ENCODE peak calls at places on chromosomes 1 and 21, in eight cellular contexts. One of them, this sample, is unnamed.
A peak's percentile ranks its signal among the peaks of the same experiment; 100 is the strongest.

GRCh38 chr1:243493156-243494129 is 237.6 kb downstream of the SDCCAG8 start:
- DNase-seq in heart left ventricle: no peak
- DNase-seq in left ventricle myocardium inferior: no peak
- DNase-seq in right lobe of liver: no peak
- DNase-seq in K562: no peak
- DNase-seq in dorsolateral prefrontal cortex: no peak
- DNase-seq in Caco-2: no peak
- DNase-seq in psoas muscle: peak; percentile 28
- DNase-seq in this sample: no peak

GRCh38 chr1:32336963-32337675 is 1.1 kb upstream of the MARCKSL1 start:
- DNase-seq in heart left ventricle: no peak
- DNase-seq in dorsolateral prefrontal cortex: no peak
- DNase-seq in right lobe of liver: peak; percentile 76
- DNase-seq in K562: peak; percentile 49
- DNase-seq in Caco-2: no peak
- DNase-seq in left ventricle myocardium inferior: peak; percentile 49
- DNase-seq in psoas muscle: peak; percentile 71
- DNase-seq in this sample: no peak

GRCh38 chr1:205518616-205519540 is 14.4 kb downstream of the CDK18 start:
- DNase-seq in right lobe of liver: no peak
- DNase-seq in K562: no peak
- DNase-seq in dorsolateral prefrontal cortex: peak; percentile 87
- DNase-seq in heart left ventricle: no peak
- DNase-seq in left ventricle myocardium inferior: no peak
- DNase-seq in Caco-2: no peak
- DNase-seq in psoas muscle: no peak
- DNase-seq in this sample: no peak

GRCh38 chr1:68229927-68230812 is 2.2 kb downstream of the WLS start:
- DNase-seq in right lobe of liver: no peak
- DNase-seq in K562: no peak
- DNase-seq in dorsolateral prefrontal cortex: no peak
- DNase-seq in Caco-2: no peak
- DNase-seq in heart left ventricle: no peak
- DNase-seq in left ventricle myocardium inferior: no peak
- DNase-seq in psoas muscle: no peak
- DNase-seq in this sample: no peak

GRCh38 chr1:162678439-162678838 is 46.2 kb downstream of the DDR2 start:
- DNase-seq in heart left ventricle: no peak
- DNase-seq in right lobe of liver: no peak
- DNase-seq in left ventricle myocardium inferior: no peak
- DNase-seq in dorsolateral prefrontal cortex: no peak
- DNase-seq in Caco-2: no peak
- DNase-seq in psoas muscle: no peak
- DNase-seq in K562: no peak
- DNase-seq in this sample: peak; percentile 41

GRCh38 chr1:232944342-232944741 is 6.1 kb upstream of the NTPCR start:
- DNase-seq in K562: no peak
- DNase-seq in Caco-2: no peak
- DNase-seq in heart left ventricle: no peak
- DNase-seq in right lobe of liver: no peak
- DNase-seq in dorsolateral prefrontal cortex: no peak
- DNase-seq in left ventricle myocardium inferior: no peak
- DNase-seq in psoas muscle: no peak
- DNase-seq in this sample: no peak

GRCh38 chr1:200890818-200891773 is 3.6 kb upstream of the INAVA start:
- DNase-seq in heart left ventricle: no peak
- DNase-seq in right lobe of liver: no peak
- DNase-seq in K562: no peak
- DNase-seq in left ventricle myocardium inferior: no peak
- DNase-seq in dorsolateral prefrontal cortex: peak; percentile 27
- DNase-seq in Caco-2: peak; percentile 95
- DNase-seq in psoas muscle: no peak
- DNase-seq in this sample: no peak

GRCh38 chr1:9418851-9419250 is 120.4 kb upstream of the SLC25A33 start:
- DNase-seq in right lobe of liver: no peak
- DNase-seq in psoas muscle: no peak
- DNase-seq in left ventricle myocardium inferior: no peak
- DNase-seq in dorsolateral prefrontal cortex: no peak
- DNase-seq in K562: no peak
- DNase-seq in Caco-2: no peak
- DNase-seq in heart left ventricle: no peak
- DNase-seq in this sample: no peak

GRCh38 chr1:246214708-246215504 is 292.2 kb downstream of the SMYD3 start:
- DNase-seq in left ventricle myocardium inferior: no peak
- DNase-seq in heart left ventricle: no peak
- DNase-seq in psoas muscle: no peak
- DNase-seq in dorsolateral prefrontal cortex: peak; percentile 8
- DNase-seq in Caco-2: no peak
- DNase-seq in K562: peak; percentile 62
- DNase-seq in right lobe of liver: peak; percentile 28
- DNase-seq in this sample: peak; percentile 89

GRCh38 chr1:230074762-230075161 is 7.7 kb downstream of the GALNT2 start:
- DNase-seq in Caco-2: no peak
- DNase-seq in heart left ventricle: no peak
- DNase-seq in psoas muscle: no peak
- DNase-seq in right lobe of liver: no peak
- DNase-seq in left ventricle myocardium inferior: no peak
- DNase-seq in K562: no peak
- DNase-seq in dorsolateral prefrontal cortex: no peak
- DNase-seq in this sample: no peak

GRCh38 chr1:232597721-232598120 is 32.2 kb downstream of the SIPA1L2 start:
- DNase-seq in dorsolateral prefrontal cortex: no peak
- DNase-seq in heart left ventricle: no peak
- DNase-seq in left ventricle myocardium inferior: no peak
- DNase-seq in right lobe of liver: no peak
- DNase-seq in Caco-2: no peak
- DNase-seq in psoas muscle: no peak
- DNase-seq in K562: no peak
- DNase-seq in this sample: no peak

GRCh38 chr1:32239335-32239734 is 7.7 kb upstream of the FAM167B start:
- DNase-seq in left ventricle myocardium inferior: no peak
- DNase-seq in K562: no peak
- DNase-seq in right lobe of liver: no peak
- DNase-seq in psoas muscle: no peak
- DNase-seq in dorsolateral prefrontal cortex: no peak
- DNase-seq in Caco-2: no peak
- DNase-seq in heart left ventricle: no peak
- DNase-seq in this sample: no peak

GRCh38 chr1:5053744-5054143 is 399.3 kb downstream of the AJAP1 start:
- DNase-seq in left ventricle myocardium inferior: no peak
- DNase-seq in heart left ventricle: no peak
- DNase-seq in K562: no peak
- DNase-seq in psoas muscle: no peak
- DNase-seq in dorsolateral prefrontal cortex: no peak
- DNase-seq in right lobe of liver: no peak
- DNase-seq in Caco-2: no peak
- DNase-seq in this sample: no peak

GRCh38 chr21:40333731-40334130 is 466.5 kb downstream of the PCP4 start:
- DNase-seq in psoas muscle: no peak
- DNase-seq in heart left ventricle: no peak
- DNase-seq in dorsolateral prefrontal cortex: no peak
- DNase-seq in left ventricle myocardium inferior: no peak
- DNase-seq in right lobe of liver: no peak
- DNase-seq in K562: no peak
- DNase-seq in Caco-2: no peak
- DNase-seq in this sample: no peak

GRCh38 chr1:184563308-184563707 is 176.5 kb downstream of the C1orf21 start:
- DNase-seq in K562: no peak
- DNase-seq in psoas muscle: no peak
- DNase-seq in left ventricle myocardium inferior: no peak
- DNase-seq in right lobe of liver: no peak
- DNase-seq in Caco-2: no peak
- DNase-seq in heart left ventricle: no peak
- DNase-seq in dorsolateral prefrontal cortex: no peak
- DNase-seq in this sample: no peak

GRCh38 chr1:11516961-11517635 is 38.1 kb downstream of the DISP3 start:
- DNase-seq in Caco-2: no peak
- DNase-seq in dorsolateral prefrontal cortex: no peak
- DNase-seq in K562: no peak
- DNase-seq in right lobe of liver: no peak
- DNase-seq in left ventricle myocardium inferior: no peak
- DNase-seq in heart left ventricle: no peak
- DNase-seq in psoas muscle: no peak
- DNase-seq in this sample: no peak

GRCh38 chr1:935751-936231 is 12.1 kb downstream of the SAMD11 start:
- DNase-seq in psoas muscle: no peak
- DNase-seq in K562: peak; percentile 65
- DNase-seq in left ventricle myocardium inferior: no peak
- DNase-seq in heart left ventricle: no peak
- DNase-seq in Caco-2: no peak
- DNase-seq in dorsolateral prefrontal cortex: no peak
- DNase-seq in right lobe of liver: no peak
- DNase-seq in this sample: no peak

GRCh38 chr21:44286086-44286715 is 525 bp downstream of the AIRE start:
- DNase-seq in dorsolateral prefrontal cortex: no peak
- DNase-seq in psoas muscle: peak; percentile 22
- DNase-seq in K562: no peak
- DNase-seq in left ventricle myocardium inferior: no peak
- DNase-seq in right lobe of liver: peak; percentile 44
- DNase-seq in heart left ventricle: peak; percentile 39
- DNase-seq in Caco-2: no peak
- DNase-seq in this sample: no peak

DNA sequence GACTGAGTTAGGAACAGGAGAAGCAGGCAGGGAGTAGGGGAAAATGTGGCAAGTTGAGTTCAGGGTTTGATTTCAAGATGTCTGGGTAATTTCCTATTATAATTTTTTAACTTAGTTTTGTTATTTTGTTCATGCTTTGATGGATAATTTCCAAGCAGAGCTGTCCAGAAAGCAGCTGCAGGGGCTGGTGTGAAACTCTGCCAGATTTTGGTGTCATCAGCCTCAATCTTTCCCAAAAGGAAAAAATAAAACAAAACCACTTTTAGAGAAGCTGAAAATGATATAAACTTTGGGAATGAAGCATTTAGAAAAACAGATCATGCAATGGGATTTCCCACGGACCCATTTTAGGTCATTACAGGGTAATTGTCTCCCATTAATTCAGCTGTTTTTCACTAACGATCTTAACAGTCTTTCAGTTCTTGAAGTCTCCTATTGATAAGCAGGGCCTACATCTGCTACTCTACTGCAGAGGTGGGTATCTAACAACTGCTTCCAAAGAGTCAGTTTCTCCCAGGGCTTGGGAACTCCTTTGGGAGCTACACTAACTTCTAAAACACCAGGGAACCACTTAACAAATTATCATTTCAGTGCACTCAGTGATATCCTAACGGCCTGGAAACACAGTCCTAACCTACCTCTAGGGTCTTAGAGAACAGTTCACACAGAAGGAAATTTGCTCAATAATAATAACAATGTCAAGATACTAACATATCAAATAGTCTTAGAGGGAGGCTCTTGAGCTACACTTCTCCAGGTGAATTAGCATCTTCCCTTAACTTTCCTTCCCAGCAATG is 12.3 kb downstream of the ZNF436 start:
- DNase-seq in K562: no peak
- DNase-seq in left ventricle myocardium inferior: no peak
- DNase-seq in Caco-2: no peak
- DNase-seq in psoas muscle: no peak
- DNase-seq in heart left ventricle: no peak
- DNase-seq in right lobe of liver: no peak
- DNase-seq in dorsolateral prefrontal cortex: no peak
- DNase-seq in this sample: no peak
- H3K27me3 ChIP-seq in K562: no peaks in the 10 kb centered on the region
- H3K27me3 ChIP-seq in left ventricle myocardium inferior: no peaks in the 10 kb centered on the region
- H3K27me3 ChIP-seq in Caco-2: no peaks in the 10 kb centered on the region
- H3K27me3 ChIP-seq in psoas muscle: no peaks in the 10 kb centered on the region
- H3K27me3 ChIP-seq in heart left ventricle: no peaks in the 10 kb centered on the region
- H3K27me3 ChIP-seq in right lobe of liver: no peaks in the 10 kb centered on the region
- H3K27me3 ChIP-seq in dorsolateral prefrontal cortex: no peaks in the 10 kb centered on the region
- H3K27me3 ChIP-seq in this sample: no peaks in the 10 kb centered on the region

DNA sequence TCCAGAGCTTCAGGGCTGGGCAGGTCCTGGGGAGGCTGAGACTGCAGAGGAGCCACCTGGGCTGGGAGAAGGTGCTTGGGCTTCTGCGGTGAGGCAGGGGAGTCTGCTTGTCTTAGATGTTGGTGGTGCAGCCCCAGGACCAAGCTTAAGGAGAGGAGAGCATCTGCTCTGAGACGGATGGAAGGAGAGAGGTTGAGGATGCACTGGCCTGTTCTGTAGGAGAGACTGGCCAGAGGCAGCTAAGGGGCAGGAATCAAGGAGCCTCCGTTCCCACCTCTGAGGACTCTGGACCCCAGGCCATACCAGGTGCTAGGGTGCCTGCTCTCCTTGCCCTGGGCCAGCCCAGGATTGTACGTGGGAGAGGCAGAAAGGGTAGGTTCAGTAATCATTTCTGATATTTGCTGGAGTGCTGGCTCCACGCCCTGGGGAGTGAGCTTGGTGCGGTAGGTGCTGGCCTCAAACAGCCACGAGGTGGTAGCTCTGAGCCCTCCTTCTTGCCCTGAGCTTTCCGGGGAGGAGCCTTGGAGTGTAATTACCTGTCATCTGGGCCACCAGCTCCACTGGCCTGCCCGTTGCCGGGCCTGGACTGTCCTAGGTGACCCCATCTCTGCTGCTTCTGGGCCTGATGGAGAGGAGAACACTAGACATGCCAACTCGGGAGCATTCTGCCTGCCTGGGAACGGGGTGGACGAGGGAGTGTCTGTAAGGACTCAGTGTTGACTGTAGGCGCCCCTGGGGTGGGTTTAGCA is 9.3 kb downstream of the MYBPH start:
- DNase-seq in dorsolateral prefrontal cortex: no peak
- DNase-seq in heart left ventricle: no peak
- DNase-seq in left ventricle myocardium inferior: no peak
- DNase-seq in right lobe of liver: no peak
- DNase-seq in psoas muscle: no peak
- DNase-seq in Caco-2: no peak
- DNase-seq in K562: peak; percentile 63
- DNase-seq in this sample: no peak
- TF ChIP-seq CTCF in dorsolateral prefrontal cortex: no peak
- TF ChIP-seq CTCF in heart left ventricle: no peak
- TF ChIP-seq CTCF in left ventricle myocardium inferior: no peak
- TF ChIP-seq CTCF in right lobe of liver: peak; percentile 38
- TF ChIP-seq CTCF in psoas muscle: peak; percentile 12
- TF ChIP-seq CTCF in Caco-2: peak; percentile 51
- TF ChIP-seq CTCF in K562: peak; percentile 64
- TF ChIP-seq CTCF in this sample: peak; percentile 35

DNA sequence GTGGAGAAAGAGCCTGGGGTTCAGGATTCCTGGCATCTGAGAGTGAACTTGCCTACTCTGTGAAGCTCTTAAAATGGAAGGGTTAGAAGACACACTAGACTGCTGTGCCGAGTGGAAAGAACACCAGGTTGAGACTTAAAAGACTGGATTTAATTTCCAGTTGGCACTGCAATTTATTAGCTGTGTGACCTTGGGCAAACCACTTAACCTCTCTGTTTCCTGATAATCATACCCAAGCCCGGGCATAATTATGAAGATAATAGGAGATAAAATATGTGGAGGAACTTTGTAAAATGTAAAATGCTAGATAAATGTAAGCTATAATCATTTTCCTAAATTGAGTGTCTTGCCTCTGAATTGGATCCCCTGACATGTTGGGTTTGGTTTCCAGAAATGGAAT is 4.7 kb upstream of the LHX4 start:
- DNase-seq in heart left ventricle: no peak
- DNase-seq in psoas muscle: no peak
- DNase-seq in left ventricle myocardium inferior: no peak
- DNase-seq in K562: no peak
- DNase-seq in Caco-2: peak; percentile 6
- DNase-seq in dorsolateral prefrontal cortex: no peak
- DNase-seq in right lobe of liver: no peak
- DNase-seq in this sample: no peak
- H3K27me3 ChIP-seq in heart left ventricle: peaks cover 74% of the 10 kb centered on the region
- H3K27me3 ChIP-seq in psoas muscle: peaks cover 5% of the 10 kb centered on the region
- H3K27me3 ChIP-seq in left ventricle myocardium inferior: peaks cover 100% of the 10 kb centered on the region
- H3K27me3 ChIP-seq in K562: peaks cover 67% of the 10 kb centered on the region
- H3K27me3 ChIP-seq in Caco-2: peaks cover 4% of the 10 kb centered on the region
- H3K27me3 ChIP-seq in dorsolateral prefrontal cortex: peaks cover 64% of the 10 kb centered on the region
- H3K27me3 ChIP-seq in right lobe of liver: peaks cover 16% of the 10 kb centered on the region
- H3K27me3 ChIP-seq in this sample: peaks cover 53% of the 10 kb centered on the region

GRCh38 chr1:101239095-101240040 is 2.5 kb downstream of the S1PR1 start:
- DNase-seq in right lobe of liver: peak; percentile 45
- DNase-seq in Caco-2: no peak
- DNase-seq in left ventricle myocardium inferior: no peak
- DNase-seq in psoas muscle: no peak
- DNase-seq in dorsolateral prefrontal cortex: no peak
- DNase-seq in K562: no peak
- DNase-seq in heart left ventricle: peak; percentile 56
- DNase-seq in this sample: no peak
- TF ChIP-seq CTCF in right lobe of liver: no peak
- TF ChIP-seq CTCF in Caco-2: no peak
- TF ChIP-seq CTCF in left ventricle myocardium inferior: peak; percentile 41
- TF ChIP-seq CTCF in psoas muscle: no peak
- TF ChIP-seq CTCF in dorsolateral prefrontal cortex: no peak
- TF ChIP-seq CTCF in K562: no peak
- TF ChIP-seq CTCF in heart left ventricle: no peak
- TF ChIP-seq CTCF in this sample: no peak